ENCODE peak calls at places on chromosomes 5 and 9, in eight cellular contexts. One of them, this sample, is unnamed.

GRCh38 chr9:134919316-134919715 is 1.6 kb upstream of the FCN1 start:
- DNase-seq in MV-4-11: peak; percentile 67
- DNase-seq in stimulated activated CD8-positive, alpha-beta memory T cell treated with anti-CD3 and anti-CD28 coated beads, Interleukin-12 subunit alpha, Interleukin-12 subunit beta, amount 100 ng/mL, for 1 hour: no peak
- DNase-seq in NCI-H2107: no peak
- DNase-seq in left colon: no peak
- DNase-seq in activated CD8-positive, alpha-beta memory T cell treated with anti-CD3 and anti-CD28 coated beads for 48 hours: no peak
- DNase-seq in smooth muscle cell of the brain vasculature: no peak
- DNase-seq in NCI-H524 treated with DMSO at 0.1 percent for 48 hours: no peak
- DNase-seq in this sample: no peak

GRCh38 chr5:150062523-150062922 is 23.8 kb downstream of the CSF1R start:
- DNase-seq in MV-4-11: no peak
- DNase-seq in stimulated activated CD8-positive, alpha-beta memory T cell treated with anti-CD3 and anti-CD28 coated beads, Interleukin-12 subunit alpha, Interleukin-12 subunit beta, amount 100 ng/mL, for 1 hour: no peak
- DNase-seq in NCI-H2107: no peak
- DNase-seq in left colon: no peak
- DNase-seq in activated CD8-positive, alpha-beta memory T cell treated with anti-CD3 and anti-CD28 coated beads for 48 hours: no peak
- DNase-seq in smooth muscle cell of the brain vasculature: no peak
- DNase-seq in NCI-H524 treated with DMSO at 0.1 percent for 48 hours: no peak
- DNase-seq in this sample: no peak

GRCh38 chr5:147507480-147508126 is 2.3 kb downstream of the DPYSL3 start:
- DNase-seq in MV-4-11: no peak
- DNase-seq in stimulated activated CD8-positive, alpha-beta memory T cell treated with anti-CD3 and anti-CD28 coated beads, Interleukin-12 subunit alpha, Interleukin-12 subunit beta, amount 100 ng/mL, for 1 hour: no peak
- DNase-seq in NCI-H2107: no peak
- DNase-seq in left colon: no peak
- DNase-seq in activated CD8-positive, alpha-beta memory T cell treated with anti-CD3 and anti-CD28 coated beads for 48 hours: no peak
- DNase-seq in smooth muscle cell of the brain vasculature: no peak
- DNase-seq in NCI-H524 treated with DMSO at 0.1 percent for 48 hours: no peak
- DNase-seq in this sample: peak; percentile 49

GRCh38 chr9:93623736-93624135 is 47.4 kb downstream of the PHF2 start:
- DNase-seq in MV-4-11: no peak
- DNase-seq in stimulated activated CD8-positive, alpha-beta memory T cell treated with anti-CD3 and anti-CD28 coated beads, Interleukin-12 subunit alpha, Interleukin-12 subunit beta, amount 100 ng/mL, for 1 hour: no peak
- DNase-seq in NCI-H2107: no peak
- DNase-seq in left colon: no peak
- DNase-seq in activated CD8-positive, alpha-beta memory T cell treated with anti-CD3 and anti-CD28 coated beads for 48 hours: no peak
- DNase-seq in smooth muscle cell of the brain vasculature: no peak
- DNase-seq in NCI-H524 treated with DMSO at 0.1 percent for 48 hours: no peak
- DNase-seq in this sample: no peak

GRCh38 chr5:173457482-173457881 is 129.3 kb upstream of the STC2 start:
- DNase-seq in MV-4-11: no peak
- DNase-seq in stimulated activated CD8-positive, alpha-beta memory T cell treated with anti-CD3 and anti-CD28 coated beads, Interleukin-12 subunit alpha, Interleukin-12 subunit beta, amount 100 ng/mL, for 1 hour: no peak
- DNase-seq in NCI-H2107: no peak
- DNase-seq in left colon: no peak
- DNase-seq in activated CD8-positive, alpha-beta memory T cell treated with anti-CD3 and anti-CD28 coated beads for 48 hours: no peak
- DNase-seq in smooth muscle cell of the brain vasculature: no peak
- DNase-seq in NCI-H524 treated with DMSO at 0.1 percent for 48 hours: no peak
- DNase-seq in this sample: no peak

GRCh38 chr9:95202076-95202681 is 115.3 kb downstream of the FANCC start:
- DNase-seq in MV-4-11: no peak
- DNase-seq in stimulated activated CD8-positive, alpha-beta memory T cell treated with anti-CD3 and anti-CD28 coated beads, Interleukin-12 subunit alpha, Interleukin-12 subunit beta, amount 100 ng/mL, for 1 hour: no peak
- DNase-seq in NCI-H2107: no peak
- DNase-seq in left colon: no peak
- DNase-seq in activated CD8-positive, alpha-beta memory T cell treated with anti-CD3 and anti-CD28 coated beads for 48 hours: no peak
- DNase-seq in smooth muscle cell of the brain vasculature: no peak
- DNase-seq in NCI-H524 treated with DMSO at 0.1 percent for 48 hours: no peak
- DNase-seq in this sample: peak; percentile 30

GRCh38 chr5:34817558-34818351 is 21.2 kb upstream of the TTC23L start:
- DNase-seq in MV-4-11: no peak
- DNase-seq in stimulated activated CD8-positive, alpha-beta memory T cell treated with anti-CD3 and anti-CD28 coated beads, Interleukin-12 subunit alpha, Interleukin-12 subunit beta, amount 100 ng/mL, for 1 hour: no peak
- DNase-seq in NCI-H2107: no peak
- DNase-seq in left colon: no peak
- DNase-seq in activated CD8-positive, alpha-beta memory T cell treated with anti-CD3 and anti-CD28 coated beads for 48 hours: no peak
- DNase-seq in smooth muscle cell of the brain vasculature: no peak
- DNase-seq in NCI-H524 treated with DMSO at 0.1 percent for 48 hours: no peak
- DNase-seq in this sample: no peak

GRCh38 chr5:93611900-93612898 is 29.2 kb downstream of the NR2F1 start:
- DNase-seq in MV-4-11: no peak
- DNase-seq in stimulated activated CD8-positive, alpha-beta memory T cell treated with anti-CD3 and anti-CD28 coated beads, Interleukin-12 subunit alpha, Interleukin-12 subunit beta, amount 100 ng/mL, for 1 hour: no peak
- DNase-seq in NCI-H2107: no peak
- DNase-seq in left colon: no peak
- DNase-seq in activated CD8-positive, alpha-beta memory T cell treated with anti-CD3 and anti-CD28 coated beads for 48 hours: no peak
- DNase-seq in smooth muscle cell of the brain vasculature: no peak
- DNase-seq in NCI-H524 treated with DMSO at 0.1 percent for 48 hours: no peak
- DNase-seq in this sample: peak; percentile 18

This sample was measured in epithelial cell of esophagus.